ENCODE peak calls at places on chromosomes 4 and X, in ten cellular contexts. A is fibroblast of the aortic adventitia, Y is AG04450, H is HFF-Myc, J is Daoy, B is A549, R is left kidney, I is mucosa of descending colon, P is neural progenitor cell, T is upper lobe of right lung. U is an unnamed sample.

GRCh38 chr4:94532016-94532789 is 80.5 kb downstream of the PDLIM5 start:
- DNase-seq in T (no peak), Y (no peak), B (peak; percentile 49), P (no peak), J (peak; percentile 29), H (no peak), A (no peak), R (no peak), I (peak; percentile 36), U (no peak)

GRCh38 chr4:74311696-74312313 is 3.5 kb downstream of the EPGN start:
- DNase-seq in B (peak; percentile 67), R (peak; percentile 68), A (peak; percentile 81), I (no peak), T (no peak), Y (peak; percentile 13), J (peak; percentile 35), H (peak; percentile 27), P (peak; percentile 68), U (peak; percentile 51)

GRCh38 chr4:184932343-184932742 is 85.9 kb upstream of the HELT start:
- DNase-seq in P (peak; percentile 65), B (no peak), A (no peak), I (no peak), H (no peak), T (no peak), J (no peak), Y (no peak), R (peak; percentile 15), U (no peak)

GRCh38 chr4:94208918-94209317 is 1.3 kb downstream of the SMARCAD1 start:
- DNase-seq in R (no peak), I (no peak), P (no peak), Y (no peak), A (no peak), H (no peak), B (no peak), J (no peak), T (no peak), U (no peak)

GRCh38 chrX:96650023-96650422 is 34.6 kb upstream of the DIAPH2 start:
- DNase-seq in A (no peak), T (no peak), R (no peak), I (no peak), P (no peak), Y (no peak), J (no peak), B (no peak), H (no peak), U (no peak)

GRCh38 chr4:13511101-13511500 is 27.0 kb upstream of the RAB28 start:
- DNase-seq in R (no peak), T (no peak), Y (no peak), A (no peak), J (no peak), P (no peak), I (no peak), H (no peak), B (no peak), U (peak; percentile 67)

GRCh38 chrX:72306851-72307645 is 1.3 kb upstream of the CITED1 start:
- DNase-seq in J (peak; percentile 81), B (peak; percentile 75), R (peak; percentile 92), T (peak; percentile 73), Y (peak; percentile 37), P (peak; percentile 79), I (peak; percentile 72), H (no peak), A (peak; percentile 64), U (peak; percentile 73)

GRCh38 chr4:48944659-48945290 is 38.2 kb upstream of the OCIAD2 start:
- DNase-seq in P (peak; percentile 48), Y (no peak), A (no peak), T (no peak), R (no peak), H (no peak), B (peak; percentile 30), J (no peak), I (peak; percentile 23), U (no peak)

GRCh38 chr4:157791236-157791635 is 381.6 kb downstream of the GASK1B start:
- DNase-seq in P (no peak), J (no peak), R (no peak), A (no peak), I (no peak), Y (no peak), B (no peak), H (no peak), T (no peak), U (no peak)

GRCh38 chr4:6641164-6641970 is 882 bp downstream of the MRFAP1 start:
- DNase-seq in A (peak; percentile 37), H (no peak), J (peak; percentile 47), Y (no peak), I (peak; percentile 72), B (no peak), P (peak; percentile 59), R (peak; percentile 76), T (no peak), U (peak; percentile 28)